ENCODE peak calls at places on chromosomes 7 and 10, in six cellular contexts. F is endothelial cell of umbilical vein, P is uterus, X is body of pancreas, E is IMR-90, I is heart left ventricle. C is an unnamed sample.

GRCh38 chr10:132519382-132520146 is 18.0 kb upstream of the INPP5A start:
- DNase-seq in E (no peak), F (no peak), P (peak; percentile 57), X (peak; percentile 27), I (peak; percentile 62), C (peak; percentile 80)

GRCh38 chr10:36462194-36462593 is 663.2 kb upstream of the ANKRD30A start:
- DNase-seq in P (no peak), X (no peak), E (peak; percentile 22), I (no peak), F (no peak), C (no peak)

GRCh38 chr10:129852829-129853228 is 111.2 kb downstream of the EBF3 start:
- DNase-seq in F (no peak), I (no peak), P (no peak), E (no peak), X (no peak), C (no peak)

GRCh38 chr10:96721207-96721572 is 876 bp upstream of the PIK3AP1 start:
- DNase-seq in F (no peak), E (no peak), P (no peak), I (no peak), X (no peak), C (no peak)

GRCh38 chr7:17680026-17680425 is 260.3 kb downstream of the SNX13 start:
- DNase-seq in P (no peak), E (peak; percentile 83), X (no peak), I (no peak), F (peak; percentile 1), C (no peak)

GRCh38 chr10:133344236-133344635 is 2.9 kb upstream of the PRAP1 start:
- DNase-seq in E (no peak), P (no peak), F (no peak), I (no peak), X (no peak), C (no peak)

GRCh38 chr10:75417522-75417927 is 13.9 kb upstream of the LRMDA start:
- DNase-seq in E (no peak), X (no peak), F (no peak), P (no peak), I (no peak), C (no peak)

GRCh38 chr7:101846006-101846405 is 28.6 kb downstream of the CUX1 start:
- DNase-seq in I (no peak), E (no peak), P (no peak), F (no peak), X (no peak), C (no peak)

GRCh38 chr7:105196473-105196872 is 182.5 kb downstream of the KMT2E start:
- DNase-seq in X (no peak), P (no peak), E (peak; percentile 22), F (no peak), I (no peak), C (no peak)

GRCh38 chr10:44934416-44935200 is 23.5 kb downstream of the TMEM72 start:
- DNase-seq in P (no peak), F (no peak), E (no peak), I (peak; percentile 75), X (no peak), C (peak; percentile 67)

GRCh38 chr10:99328579-99329237 is 448 bp upstream of the CNNM1 start:
- DNase-seq in X (no peak), F (no peak), I (no peak), P (no peak), E (peak; percentile 7), C (no peak)

GRCh38 chr10:123158682-123159081 is 4.5 kb downstream of the BUB3 start:
- DNase-seq in I (no peak), F (no peak), P (no peak), E (no peak), X (no peak), C (no peak)

GRCh38 chr7:11714205-11714604 is 117.8 kb downstream of the THSD7A start:
- DNase-seq in I (no peak), P (no peak), E (no peak), X (no peak), F (peak; percentile 72), C (no peak)

GRCh38 chr7:129862672-129863071 is 90.1 kb downstream of the UBE2H start:
- DNase-seq in X (no peak), P (no peak), E (no peak), F (no peak), I (no peak), C (no peak)

GRCh38 chr10:61835069-61835908 is 66.2 kb upstream of the ARID5B start:
- DNase-seq in I (no peak), E (peak; percentile 78), P (peak; percentile 18), F (peak; percentile 90), X (peak; percentile 45), C (no peak)

GRCh38 chr10:33026422-33026821 is 68.4 kb upstream of the ITGB1 start:
- DNase-seq in X (no peak), P (no peak), I (no peak), F (no peak), E (no peak), C (no peak)

GRCh38 chr10:125929613-125930012 is 33.2 kb downstream of the FANK1 start:
- DNase-seq in I (no peak), X (no peak), P (no peak), E (no peak), F (no peak), C (no peak)

GRCh38 chr10:123570898-123571515 is 95.1 kb upstream of the GPR26 start:
- DNase-seq in F (no peak), I (no peak), E (no peak), X (no peak), P (no peak), C (no peak)

GRCh38 chr7:69067397-69067796 is 530.9 kb upstream of the AUTS2 start:
- DNase-seq in E (no peak), I (no peak), X (no peak), P (no peak), F (no peak), C (no peak)

GRCh38 chr10:130994845-130995244 is 316.7 kb downstream of the TCERG1L start:
- DNase-seq in I (no peak), F (no peak), X (no peak), P (no peak), E (no peak), C (no peak)

GRCh38 chr10:75512534-75512933 is 81.1 kb downstream of the LRMDA start:
- DNase-seq in E (no peak), F (no peak), X (peak; percentile 46), P (no peak), I (no peak), C (no peak)

GRCh38 chr7:7321681-7322080 is 139.3 kb downstream of the C1GALT1 start:
- DNase-seq in P (no peak), X (no peak), E (no peak), F (no peak), I (no peak), C (peak; percentile 71)

GRCh38 chr10:68561804-68562649 is 1.9 kb downstream of the TET1 start:
- DNase-seq in P (peak; percentile 16), E (no peak), I (no peak), X (no peak), F (no peak), C (no peak)

GRCh38 chr10:51879238-51879637 is 179.8 kb upstream of the CSTF2T start:
- DNase-seq in P (peak; percentile 21), X (no peak), I (no peak), E (peak; percentile 100), F (peak; percentile 85), C (no peak)

GRCh38 chr7:139828880-139829653 is at the start of gene TBXAS1:
- DNase-seq in I (no peak), P (no peak), X (peak; percentile 36), E (peak; percentile 47), F (peak; percentile 20), C (peak; percentile 87)
- TF ChIP-seq POLR2A in I (no peak), P (no peak), X (no peak), E (no peak), F (no peak), C (no peak)

GRCh38 chr10:11020026-11020820 is 2.6 kb downstream of the CELF2 start:
- DNase-seq in I (no peak), E (no peak), P (no peak), F (no peak), X (no peak), C (no peak)
- TF ChIP-seq CTCF in I (no peak), E (no peak), P (no peak), F (no peak), X (no peak), C (no peak)

DNA sequence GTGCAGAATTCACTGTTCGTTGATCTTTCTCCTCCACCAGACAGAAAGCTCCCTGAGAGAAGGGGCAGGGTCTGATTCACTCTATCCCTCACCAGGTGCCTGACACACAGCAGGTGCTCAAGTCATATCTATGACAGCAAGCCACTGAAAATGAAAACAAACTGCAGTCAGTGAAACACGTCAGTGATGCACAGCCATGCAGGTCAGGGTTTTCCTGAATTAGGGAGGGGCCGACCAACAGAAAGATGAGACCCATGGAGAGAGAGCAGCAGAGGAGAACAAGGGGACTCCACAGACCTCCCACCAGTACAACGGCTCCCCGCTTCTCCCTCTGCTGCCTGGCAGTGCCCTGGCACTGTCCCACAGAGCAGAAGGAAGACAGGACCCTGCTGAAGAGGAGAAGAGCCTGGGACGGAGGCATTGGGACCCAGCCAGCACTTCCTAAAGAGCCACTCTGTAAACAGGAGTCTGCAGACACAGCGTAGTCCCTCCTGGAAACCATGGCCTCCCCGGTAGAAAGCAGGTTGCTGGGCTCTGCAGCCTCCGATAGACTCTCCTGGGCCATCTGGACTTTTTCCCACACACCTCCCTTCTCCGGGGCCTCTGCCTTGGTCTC is 50.3 kb downstream of the FAM53B start:
- DNase-seq in F (no peak), I (peak; percentile 58), E (no peak), P (no peak), X (peak; percentile 78), C (peak; percentile 56)
- TF ChIP-seq POLR2A in F (no peak), I (no peak), E (no peak), P (no peak), X (no peak), C (no peak)

GRCh38 chr10:101218423-101219136 is 10.7 kb downstream of the LBX1 start:
- DNase-seq in X (no peak), E (no peak), F (no peak), P (no peak), I (no peak), C (no peak)

GRCh38 chr10:101219137-101219945 is 9.9 kb downstream of the LBX1 start:
- DNase-seq in I (no peak), X (no peak), P (no peak), E (no peak), F (no peak), C (no peak)

GRCh38 chr10:101216631-101217425 is 12.4 kb downstream of the LBX1 start:
- DNase-seq in F (no peak), P (no peak), E (no peak), I (peak; percentile 28), X (no peak), C (no peak)

GRCh38 chr10:101216207-101216607 is 13.1 kb downstream of the LBX1 start:
- DNase-seq in P (no peak), X (no peak), F (no peak), E (no peak), I (peak; percentile 49), C (no peak)

DNA sequence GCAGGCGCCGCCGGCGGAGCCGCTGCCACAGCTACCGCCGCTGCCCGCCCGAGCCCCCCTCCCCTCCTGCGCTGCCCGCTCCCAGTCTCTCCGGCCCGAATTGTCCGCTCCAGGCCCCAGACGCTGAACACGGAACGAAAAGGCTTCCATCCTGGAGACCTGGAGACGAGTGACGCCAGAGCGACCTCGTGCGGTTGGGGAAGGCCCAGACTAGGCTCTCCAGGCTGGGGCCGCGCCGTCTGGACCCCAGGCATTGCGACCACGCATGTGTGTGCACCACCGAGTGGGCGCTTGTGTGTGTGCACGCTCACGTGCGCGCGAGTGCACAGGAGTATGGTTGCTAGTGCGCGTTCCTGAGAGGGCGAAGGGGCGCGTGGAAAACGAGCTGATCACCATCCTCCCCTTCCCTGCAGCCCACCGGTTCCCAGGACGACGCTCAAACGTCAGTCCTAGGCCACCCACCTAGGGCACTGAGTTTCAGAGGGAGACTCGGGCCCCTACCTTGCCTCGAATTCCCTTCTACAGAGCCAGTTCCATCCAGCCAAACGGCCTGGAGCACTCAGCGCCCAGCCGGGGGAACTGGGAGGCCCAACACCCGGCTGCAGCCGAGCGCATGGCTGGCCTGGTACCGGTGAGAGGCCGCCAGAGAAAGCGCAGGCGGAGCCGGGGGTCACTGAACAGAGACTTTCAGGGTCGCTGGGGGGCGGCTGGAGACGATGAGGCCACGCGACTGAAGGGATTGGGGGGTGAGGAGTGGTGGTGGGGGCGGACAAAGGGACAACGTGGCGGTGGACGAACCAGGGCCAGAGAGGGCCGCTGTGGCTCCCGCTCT is 11.6 kb downstream of the LBX1 start:
- DNase-seq in P (no peak), X (peak; percentile 46), E (peak; percentile 36), I (peak; percentile 66), F (peak; percentile 37), C (no peak)
- TF ChIP-seq CTCF in P (no peak), X (peak; percentile 9), E (peak; percentile 39), I (no peak), F (peak; percentile 61), C (no peak)